ENCODE peak calls at places on chromosome 11, in eight cellular contexts. One of them, this sample, is unnamed.

GRCh38 chr11:116478205-116478604 is 294.6 kb downstream of the BUD13 start:
- DNase-seq in choroid plexus epithelial cell: no peak
- DNase-seq in heart right ventricle: no peak
- DNase-seq in B cell: no peak
- DNase-seq in CD8-positive, alpha-beta T cell: no peak
- DNase-seq in HFFc6: no peak
- DNase-seq in RWPE1: no peak
- DNase-seq in fibroblast of mammary gland: no peak
- DNase-seq in this sample: no peak

GRCh38 chr11:94877446-94878200 is 95.7 kb downstream of the CWC15 start:
- DNase-seq in B cell: no peak
- DNase-seq in fibroblast of mammary gland: no peak
- DNase-seq in choroid plexus epithelial cell: peak
- DNase-seq in heart right ventricle: no peak
- DNase-seq in HFFc6: no peak
- DNase-seq in RWPE1: no peak
- DNase-seq in CD8-positive, alpha-beta T cell: no peak
- DNase-seq in this sample: no peak

GRCh38 chr11:117435296-117435695 is 107.6 kb downstream of the CEP164 start:
- DNase-seq in B cell: no peak
- DNase-seq in heart right ventricle: no peak
- DNase-seq in fibroblast of mammary gland: no peak
- DNase-seq in RWPE1: no peak
- DNase-seq in choroid plexus epithelial cell: no peak
- DNase-seq in CD8-positive, alpha-beta T cell: no peak
- DNase-seq in HFFc6: no peak
- DNase-seq in this sample: no peak

GRCh38 chr11:36056160-36056751 is 112.4 kb downstream of the LDLRAD3 start:
- DNase-seq in heart right ventricle: no peak
- DNase-seq in fibroblast of mammary gland: peak
- DNase-seq in choroid plexus epithelial cell: peak
- DNase-seq in CD8-positive, alpha-beta T cell: no peak
- DNase-seq in HFFc6: peak
- DNase-seq in RWPE1: no peak
- DNase-seq in B cell: no peak
- DNase-seq in this sample: no peak

GRCh38 chr11:20010861-20011225 is 149.4 kb downstream of the DBX1 start:
- DNase-seq in choroid plexus epithelial cell: no peak
- DNase-seq in fibroblast of mammary gland: no peak
- DNase-seq in B cell: no peak
- DNase-seq in CD8-positive, alpha-beta T cell: no peak
- DNase-seq in HFFc6: no peak
- DNase-seq in heart right ventricle: no peak
- DNase-seq in RWPE1: no peak
- DNase-seq in this sample: no peak

GRCh38 chr11:70910835-70911234 is 341.5 kb downstream of the SHANK2 start:
- DNase-seq in HFFc6: no peak
- DNase-seq in heart right ventricle: no peak
- DNase-seq in choroid plexus epithelial cell: no peak
- DNase-seq in CD8-positive, alpha-beta T cell: no peak
- DNase-seq in RWPE1: peak
- DNase-seq in B cell: no peak
- DNase-seq in fibroblast of mammary gland: no peak
- DNase-seq in this sample: no peak

GRCh38 chr11:124863137-124863825 is 2.0 kb upstream of the ROBO3 start:
- DNase-seq in B cell: no peak
- DNase-seq in HFFc6: peak
- DNase-seq in fibroblast of mammary gland: peak
- DNase-seq in heart right ventricle: no peak
- DNase-seq in RWPE1: no peak
- DNase-seq in CD8-positive, alpha-beta T cell: no peak
- DNase-seq in choroid plexus epithelial cell: peak
- DNase-seq in this sample: no peak

GRCh38 chr11:126901783-126902182 is 98.8 kb downstream of the KIRREL3 start:
- DNase-seq in heart right ventricle: no peak
- DNase-seq in B cell: no peak
- DNase-seq in choroid plexus epithelial cell: no peak
- DNase-seq in HFFc6: no peak
- DNase-seq in RWPE1: no peak
- DNase-seq in CD8-positive, alpha-beta T cell: no peak
- DNase-seq in fibroblast of mammary gland: no peak
- DNase-seq in this sample: no peak

GRCh38 chr11:47992959-47993820 is 12.8 kb downstream of the PTPRJ start:
- DNase-seq in heart right ventricle: no peak
- DNase-seq in CD8-positive, alpha-beta T cell: no peak
- DNase-seq in RWPE1: no peak
- DNase-seq in fibroblast of mammary gland: peak
- DNase-seq in HFFc6: peak
- DNase-seq in choroid plexus epithelial cell: peak
- DNase-seq in B cell: no peak
- DNase-seq in this sample: no peak

GRCh38 chr11:61555051-61555969 is 25.6 kb downstream of the SYT7 start:
- DNase-seq in B cell: no peak
- DNase-seq in CD8-positive, alpha-beta T cell: no peak
- DNase-seq in RWPE1: no peak
- DNase-seq in fibroblast of mammary gland: no peak
- DNase-seq in HFFc6: no peak
- DNase-seq in heart right ventricle: no peak
- DNase-seq in choroid plexus epithelial cell: no peak
- DNase-seq in this sample: no peak

GRCh38 chr11:4645974-4646373 is 2.2 kb downstream of the OR51E1 start:
- DNase-seq in choroid plexus epithelial cell: no peak
- DNase-seq in CD8-positive, alpha-beta T cell: no peak
- DNase-seq in HFFc6: no peak
- DNase-seq in RWPE1: no peak
- DNase-seq in fibroblast of mammary gland: no peak
- DNase-seq in B cell: no peak
- DNase-seq in heart right ventricle: peak
- DNase-seq in this sample: no peak

GRCh38 chr11:112962854-112963367 is 1.7 kb downstream of the NCAM1 start:
- DNase-seq in choroid plexus epithelial cell: no peak
- DNase-seq in heart right ventricle: peak
- DNase-seq in CD8-positive, alpha-beta T cell: no peak
- DNase-seq in fibroblast of mammary gland: no peak
- DNase-seq in HFFc6: no peak
- DNase-seq in B cell: no peak
- DNase-seq in RWPE1: no peak
- DNase-seq in this sample: peak

GRCh38 chr11:107956543-107956942 is 28.3 kb downstream of the RAB39A start:
- DNase-seq in heart right ventricle: no peak
- DNase-seq in fibroblast of mammary gland: no peak
- DNase-seq in HFFc6: no peak
- DNase-seq in RWPE1: no peak
- DNase-seq in CD8-positive, alpha-beta T cell: no peak
- DNase-seq in B cell: no peak
- DNase-seq in choroid plexus epithelial cell: no peak
- DNase-seq in this sample: no peak

GRCh38 chr11:128725630-128726461 is 32.0 kb downstream of the FLI1 start:
- DNase-seq in B cell: peak
- DNase-seq in heart right ventricle: no peak
- DNase-seq in CD8-positive, alpha-beta T cell: peak
- DNase-seq in RWPE1: no peak
- DNase-seq in HFFc6: peak
- DNase-seq in choroid plexus epithelial cell: peak
- DNase-seq in fibroblast of mammary gland: no peak
- DNase-seq in this sample: peak

GRCh38 chr11:75346912-75347647 is 4.4 kb downstream of the ARRB1 start:
- DNase-seq in fibroblast of mammary gland: peak
- DNase-seq in RWPE1: no peak
- DNase-seq in B cell: no peak
- DNase-seq in HFFc6: peak
- DNase-seq in CD8-positive, alpha-beta T cell: no peak
- DNase-seq in heart right ventricle: peak
- DNase-seq in choroid plexus epithelial cell: peak
- DNase-seq in this sample: no peak

GRCh38 chr11:124415356-124415923 is 9.2 kb downstream of the OR8B4 start:
- DNase-seq in choroid plexus epithelial cell: peak
- DNase-seq in RWPE1: peak
- DNase-seq in heart right ventricle: no peak
- DNase-seq in fibroblast of mammary gland: peak
- DNase-seq in CD8-positive, alpha-beta T cell: no peak
- DNase-seq in B cell: no peak
- DNase-seq in HFFc6: peak
- DNase-seq in this sample: no peak

GRCh38 chr11:34833602-34834001 is 82.6 kb downstream of the APIP start:
- DNase-seq in choroid plexus epithelial cell: no peak
- DNase-seq in CD8-positive, alpha-beta T cell: no peak
- DNase-seq in B cell: no peak
- DNase-seq in fibroblast of mammary gland: no peak
- DNase-seq in RWPE1: no peak
- DNase-seq in HFFc6: no peak
- DNase-seq in heart right ventricle: no peak
- DNase-seq in this sample: no peak

GRCh38 chr11:34840736-34841386 is 75.3 kb downstream of the APIP start:
- DNase-seq in CD8-positive, alpha-beta T cell: no peak
- DNase-seq in HFFc6: no peak
- DNase-seq in fibroblast of mammary gland: peak
- DNase-seq in B cell: no peak
- DNase-seq in choroid plexus epithelial cell: peak
- DNase-seq in heart right ventricle: no peak
- DNase-seq in RWPE1: no peak
- DNase-seq in this sample: no peak

GRCh38 chr11:34839969-34840368 is 76.2 kb downstream of the APIP start:
- DNase-seq in fibroblast of mammary gland: no peak
- DNase-seq in B cell: no peak
- DNase-seq in CD8-positive, alpha-beta T cell: no peak
- DNase-seq in HFFc6: no peak
- DNase-seq in RWPE1: no peak
- DNase-seq in choroid plexus epithelial cell: no peak
- DNase-seq in heart right ventricle: no peak
- DNase-seq in this sample: no peak

DNA sequence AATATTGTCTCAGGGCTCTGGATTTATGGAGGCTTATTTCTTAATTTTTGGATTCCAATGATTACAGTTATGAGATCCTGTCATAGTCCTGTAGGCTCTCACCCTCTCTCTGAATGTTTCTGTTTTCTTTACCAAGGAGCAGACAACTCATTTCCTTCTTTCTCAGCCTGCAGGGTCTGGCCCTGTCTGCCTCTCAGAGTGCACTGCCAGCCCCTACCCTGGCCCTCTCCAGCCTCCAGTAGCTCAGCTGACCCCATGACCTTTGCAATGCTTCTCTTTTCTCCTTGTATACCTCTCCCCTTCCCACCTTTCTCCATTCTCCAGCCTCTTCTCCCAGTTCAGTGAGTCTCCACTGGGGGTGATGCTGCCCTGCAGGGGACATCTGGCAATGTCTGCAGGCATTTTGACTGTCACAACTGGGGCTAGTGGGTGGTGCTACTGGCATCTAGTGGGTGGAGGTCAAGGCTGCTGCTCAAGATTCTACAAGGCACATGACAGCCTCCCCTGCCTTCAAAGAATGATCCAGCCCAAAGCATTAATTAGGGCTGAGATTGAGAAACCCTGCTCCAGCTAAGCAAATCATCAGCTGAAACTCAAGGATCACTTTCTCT is 78.8 kb downstream of the APIP start:
- DNase-seq in choroid plexus epithelial cell: no peak
- DNase-seq in RWPE1: no peak
- DNase-seq in HFFc6: no peak
- DNase-seq in B cell: no peak
- DNase-seq in heart right ventricle: no peak
- DNase-seq in fibroblast of mammary gland: no peak
- DNase-seq in CD8-positive, alpha-beta T cell: no peak
- DNase-seq in this sample: no peak
- TF ChIP-seq CTCF in choroid plexus epithelial cell: no peak
- TF ChIP-seq CTCF in RWPE1: no peak
- TF ChIP-seq CTCF in HFFc6: no peak
- TF ChIP-seq CTCF in B cell: no peak
- TF ChIP-seq CTCF in heart right ventricle: no peak
- TF ChIP-seq CTCF in fibroblast of mammary gland: no peak
- TF ChIP-seq CTCF in CD8-positive, alpha-beta T cell: no peak
- TF ChIP-seq CTCF in this sample: no peak

GRCh38 chr11:22130462-22131053 is 62.3 kb upstream of the ANO5 start:
- DNase-seq in RWPE1: no peak
- DNase-seq in heart right ventricle: no peak
- DNase-seq in choroid plexus epithelial cell: peak
- DNase-seq in B cell: no peak
- DNase-seq in fibroblast of mammary gland: no peak
- DNase-seq in HFFc6: no peak
- DNase-seq in CD8-positive, alpha-beta T cell: no peak
- DNase-seq in this sample: no peak
- TF ChIP-seq CTCF in RWPE1: peak
- TF ChIP-seq CTCF in heart right ventricle: peak
- TF ChIP-seq CTCF in choroid plexus epithelial cell: peak
- TF ChIP-seq CTCF in B cell: no peak
- TF ChIP-seq CTCF in fibroblast of mammary gland: peak
- TF ChIP-seq CTCF in HFFc6: peak
- TF ChIP-seq CTCF in CD8-positive, alpha-beta T cell: no peak
- TF ChIP-seq CTCF in this sample: no peak

GRCh38 chr11:64007629-64008282 is 21.5 kb downstream of the OTUB1 start:
- DNase-seq in B cell: no peak
- DNase-seq in heart right ventricle: peak
- DNase-seq in fibroblast of mammary gland: peak
- DNase-seq in choroid plexus epithelial cell: peak
- DNase-seq in HFFc6: no peak
- DNase-seq in RWPE1: no peak
- DNase-seq in CD8-positive, alpha-beta T cell: no peak
- DNase-seq in this sample: no peak
- TF ChIP-seq CTCF in B cell: no peak
- TF ChIP-seq CTCF in heart right ventricle: peak
- TF ChIP-seq CTCF in fibroblast of mammary gland: no peak
- TF ChIP-seq CTCF in choroid plexus epithelial cell: peak
- TF ChIP-seq CTCF in HFFc6: no peak
- TF ChIP-seq CTCF in RWPE1: no peak
- TF ChIP-seq CTCF in CD8-positive, alpha-beta T cell: no peak
- TF ChIP-seq CTCF in this sample: no peak

DNA sequence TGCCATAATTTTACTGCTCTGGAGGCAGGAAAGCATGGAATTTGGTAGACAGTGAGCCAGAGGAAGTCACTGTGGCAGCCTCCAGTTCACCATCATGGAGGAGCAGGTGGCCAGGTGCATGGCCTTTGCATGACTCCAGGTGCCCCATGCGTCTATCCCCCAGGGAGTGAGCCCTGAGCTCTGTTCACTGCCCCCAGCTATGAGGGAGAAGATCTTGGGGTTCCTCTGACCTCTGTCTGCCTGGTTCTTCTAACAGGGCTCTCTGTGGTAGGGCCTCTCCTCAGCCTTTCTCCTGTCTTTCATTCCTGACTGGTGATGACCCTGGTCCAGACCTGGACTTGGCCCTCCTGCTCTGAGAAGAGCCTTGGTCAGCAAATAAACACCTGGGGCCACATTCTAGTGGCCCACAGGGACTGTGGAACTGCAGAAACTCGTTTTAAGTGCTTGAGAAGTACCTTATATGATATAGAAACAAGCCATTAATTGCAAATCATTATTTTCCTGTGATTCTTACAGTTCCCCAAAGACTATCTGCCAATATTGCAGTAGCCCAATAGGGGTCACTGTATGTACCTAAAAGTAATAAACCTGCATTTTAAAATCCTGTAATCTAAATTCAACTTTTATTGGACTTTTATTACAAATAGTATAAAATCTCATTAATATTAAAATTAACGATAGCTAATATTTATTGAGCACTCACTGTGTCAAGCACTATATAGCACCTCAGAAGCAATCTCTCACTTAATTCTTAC is 120.0 kb upstream of the SYT13 start:
- DNase-seq in HFFc6: peak
- DNase-seq in fibroblast of mammary gland: peak
- DNase-seq in RWPE1: no peak
- DNase-seq in heart right ventricle: no peak
- DNase-seq in CD8-positive, alpha-beta T cell: no peak
- DNase-seq in choroid plexus epithelial cell: peak
- DNase-seq in B cell: no peak
- DNase-seq in this sample: no peak
- TF ChIP-seq CTCF in HFFc6: peak
- TF ChIP-seq CTCF in fibroblast of mammary gland: peak
- TF ChIP-seq CTCF in RWPE1: peak
- TF ChIP-seq CTCF in heart right ventricle: peak
- TF ChIP-seq CTCF in CD8-positive, alpha-beta T cell: no peak
- TF ChIP-seq CTCF in choroid plexus epithelial cell: peak
- TF ChIP-seq CTCF in B cell: no peak
- TF ChIP-seq CTCF in this sample: no peak

This sample was measured in natural killer cell.